ENCODE peak calls at places on chromosomes 11 and 22, in nine cellular contexts. One of them, this sample, is unnamed. For H3K4me1, the result is how much of the 10 kb centered on the place peaks cover.

GRCh38 chr22:28181332-28181731 is 262.3 kb upstream of the PITPNB start:
- DNase-seq in K562: no peak
- DNase-seq in ovary: no peak
- DNase-seq in H1: no peak
- DNase-seq in suprapubic skin: no peak
- DNase-seq in transverse colon: no peak
- DNase-seq in sigmoid colon: no peak
- DNase-seq in A549: no peak
- DNase-seq in stomach: no peak
- DNase-seq in this sample: no peak

GRCh38 chr11:72195921-72196320 is 4.0 kb downstream of the FOLR1 start:
- DNase-seq in ovary: no peak
- DNase-seq in stomach: no peak
- DNase-seq in transverse colon: no peak
- DNase-seq in sigmoid colon: no peak
- DNase-seq in suprapubic skin: no peak
- DNase-seq in H1: no peak
- DNase-seq in A549: no peak
- DNase-seq in K562: no peak
- DNase-seq in this sample: no peak

GRCh38 chr11:72736452-72737069 is 15.6 kb downstream of the ARAP1 start:
- DNase-seq in transverse colon: no peak
- DNase-seq in H1: no peak
- DNase-seq in ovary: no peak
- DNase-seq in K562: peak
- DNase-seq in stomach: no peak
- DNase-seq in A549: peak
- DNase-seq in sigmoid colon: peak
- DNase-seq in suprapubic skin: no peak
- DNase-seq in this sample: no peak

GRCh38 chr22:40741116-40741515 is 61.8 kb downstream of the MCHR1 start:
- DNase-seq in H1: no peak
- DNase-seq in ovary: no peak
- DNase-seq in suprapubic skin: no peak
- DNase-seq in A549: no peak
- DNase-seq in K562: no peak
- DNase-seq in sigmoid colon: no peak
- DNase-seq in stomach: no peak
- DNase-seq in transverse colon: no peak
- DNase-seq in this sample: no peak

GRCh38 chr11:82731691-82732277 is 1.9 kb downstream of the FAM181B start:
- DNase-seq in sigmoid colon: no peak
- DNase-seq in transverse colon: no peak
- DNase-seq in stomach: no peak
- DNase-seq in K562: no peak
- DNase-seq in suprapubic skin: no peak
- DNase-seq in A549: no peak
- DNase-seq in ovary: no peak
- DNase-seq in H1: no peak
- DNase-seq in this sample: no peak

GRCh38 chr11:106012744-106013143 is 9.3 kb downstream of the MSANTD4 start:
- DNase-seq in H1: no peak
- DNase-seq in sigmoid colon: no peak
- DNase-seq in A549: no peak
- DNase-seq in ovary: no peak
- DNase-seq in K562: no peak
- DNase-seq in stomach: no peak
- DNase-seq in transverse colon: no peak
- DNase-seq in suprapubic skin: no peak
- DNase-seq in this sample: no peak

GRCh38 chr22:41907436-41908401 is 7.2 kb downstream of the SHISA8 start:
- DNase-seq in K562: no peak
- DNase-seq in ovary: no peak
- DNase-seq in stomach: no peak
- DNase-seq in suprapubic skin: no peak
- DNase-seq in A549: no peak
- DNase-seq in sigmoid colon: no peak
- DNase-seq in transverse colon: no peak
- DNase-seq in H1: no peak
- DNase-seq in this sample: no peak

GRCh38 chr11:114246321-114247069 is 49.7 kb upstream of the NNMT start:
- DNase-seq in transverse colon: no peak
- DNase-seq in stomach: no peak
- DNase-seq in A549: no peak
- DNase-seq in ovary: no peak
- DNase-seq in H1: no peak
- DNase-seq in K562: no peak
- DNase-seq in sigmoid colon: no peak
- DNase-seq in suprapubic skin: no peak
- DNase-seq in this sample: no peak

GRCh38 chr11:12746593-12747097 is 72.4 kb downstream of the TEAD1 start:
- DNase-seq in suprapubic skin: no peak
- DNase-seq in H1: peak
- DNase-seq in ovary: peak
- DNase-seq in transverse colon: no peak
- DNase-seq in sigmoid colon: peak
- DNase-seq in stomach: no peak
- DNase-seq in K562: peak
- DNase-seq in A549: no peak
- DNase-seq in this sample: no peak

GRCh38 chr11:111761056-111761455 is 5.1 kb downstream of the PPP2R1B start:
- DNase-seq in suprapubic skin: no peak
- DNase-seq in A549: no peak
- DNase-seq in H1: no peak
- DNase-seq in K562: no peak
- DNase-seq in stomach: no peak
- DNase-seq in transverse colon: no peak
- DNase-seq in sigmoid colon: no peak
- DNase-seq in ovary: no peak
- DNase-seq in this sample: no peak

GRCh38 chr11:2688381-2689231 is 11.2 kb downstream of the KCNQ1OT1 start:
- DNase-seq in sigmoid colon: peak
- DNase-seq in A549: no peak
- DNase-seq in ovary: peak
- DNase-seq in K562: no peak
- DNase-seq in transverse colon: no peak
- DNase-seq in stomach: no peak
- DNase-seq in H1: no peak
- DNase-seq in suprapubic skin: peak
- DNase-seq in this sample: no peak

GRCh38 chr11:110125632-110126031 is 32.4 kb downstream of the ZC3H12C start:
- DNase-seq in suprapubic skin: no peak
- DNase-seq in H1: no peak
- DNase-seq in ovary: no peak
- DNase-seq in transverse colon: no peak
- DNase-seq in A549: no peak
- DNase-seq in sigmoid colon: no peak
- DNase-seq in stomach: no peak
- DNase-seq in K562: no peak
- DNase-seq in this sample: no peak

DNA sequence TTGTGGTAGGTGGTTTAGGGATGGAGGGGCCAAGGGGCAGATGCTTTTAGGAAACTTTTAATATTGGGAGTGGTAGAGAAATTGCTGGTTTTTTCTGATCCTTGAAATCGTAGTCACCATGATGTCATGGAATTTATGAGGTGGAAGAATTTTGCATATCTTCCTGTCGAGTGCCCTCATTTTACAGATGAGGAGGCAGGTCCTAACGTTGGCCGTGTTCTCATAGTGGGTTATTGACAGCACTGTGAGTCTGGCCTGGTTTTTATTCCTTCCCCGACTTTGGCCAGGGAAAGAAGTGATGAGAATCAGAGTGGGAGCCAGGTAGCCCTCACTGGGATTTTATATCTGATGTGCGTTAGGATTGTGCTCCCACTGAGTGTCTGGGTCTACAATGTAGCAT is 8.8 kb upstream of the PACS1 start:
- DNase-seq in stomach: no peak
- DNase-seq in ovary: no peak
- DNase-seq in K562: no peak
- DNase-seq in sigmoid colon: no peak
- DNase-seq in transverse colon: no peak
- DNase-seq in H1: no peak
- DNase-seq in suprapubic skin: peak
- DNase-seq in A549: no peak
- DNase-seq in this sample: no peak
- TF ChIP-seq POLR2A in stomach: no peak
- TF ChIP-seq POLR2A in ovary: no peak
- TF ChIP-seq POLR2A in K562: no peak
- TF ChIP-seq POLR2A in sigmoid colon: no peak
- TF ChIP-seq POLR2A in transverse colon: no peak
- TF ChIP-seq POLR2A in H1: no peak
- TF ChIP-seq POLR2A in suprapubic skin: no peak
- TF ChIP-seq POLR2A in A549: no peak
- TF ChIP-seq POLR2A in this sample: no peak

DNA sequence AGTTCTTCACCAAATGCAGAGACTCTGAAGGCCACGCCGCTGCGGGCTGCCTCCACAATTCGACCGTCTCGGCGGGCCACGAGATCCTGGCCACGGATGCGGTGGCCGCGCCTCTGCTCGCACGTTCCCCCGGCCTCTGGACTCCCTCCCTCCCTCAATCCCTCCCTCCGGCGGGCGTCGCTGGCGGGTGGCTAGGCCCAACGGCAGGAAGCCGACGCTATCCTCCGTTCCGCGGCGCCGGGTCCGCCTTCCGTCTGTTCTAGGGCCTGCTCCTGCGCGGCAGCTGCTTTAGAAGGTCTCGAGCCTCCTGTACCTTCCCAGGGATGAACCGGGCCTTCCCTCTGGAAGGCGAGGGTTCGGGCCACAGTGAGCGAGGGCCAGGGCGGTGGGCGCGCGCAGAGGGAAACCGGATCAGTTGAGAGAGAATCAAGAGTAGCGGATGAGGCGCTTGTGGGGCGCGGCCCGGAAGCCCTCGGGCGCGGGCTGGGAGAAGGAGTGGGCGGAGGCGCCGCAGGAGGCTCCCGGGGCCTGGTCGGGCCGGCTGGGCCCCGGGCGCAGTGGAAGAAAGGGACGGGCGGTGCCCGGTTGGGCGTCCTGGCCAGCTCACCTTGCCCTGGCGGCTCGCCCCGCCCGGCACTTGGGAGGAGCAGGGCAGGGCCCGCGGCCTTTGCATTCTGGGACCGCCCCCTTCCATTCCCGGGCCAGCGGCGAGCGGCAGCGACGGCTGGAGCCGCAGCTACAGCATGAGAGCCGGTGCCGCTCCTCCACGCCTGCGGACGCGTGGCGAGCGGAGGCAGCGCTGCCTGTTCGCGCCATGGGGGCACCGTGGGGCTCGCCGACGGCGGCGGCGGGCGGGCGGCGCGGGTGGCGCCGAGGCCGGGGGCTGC is at the start of gene FUT4:
- DNase-seq in stomach: peak
- DNase-seq in ovary: peak
- DNase-seq in transverse colon: peak
- DNase-seq in H1: peak
- DNase-seq in A549: peak
- DNase-seq in K562: peak
- DNase-seq in suprapubic skin: peak
- DNase-seq in sigmoid colon: peak
- DNase-seq in this sample: peak
- TF ChIP-seq EP300 in stomach: no peak
- TF ChIP-seq EP300 in ovary: no peak
- TF ChIP-seq EP300 in transverse colon: no peak
- TF ChIP-seq EP300 in H1: no peak
- TF ChIP-seq EP300 in A549: no peak
- TF ChIP-seq EP300 in K562: no peak
- TF ChIP-seq EP300 in suprapubic skin: no peak
- TF ChIP-seq EP300 in sigmoid colon: no peak
- TF ChIP-seq EP300 in this sample: no peak

DNA sequence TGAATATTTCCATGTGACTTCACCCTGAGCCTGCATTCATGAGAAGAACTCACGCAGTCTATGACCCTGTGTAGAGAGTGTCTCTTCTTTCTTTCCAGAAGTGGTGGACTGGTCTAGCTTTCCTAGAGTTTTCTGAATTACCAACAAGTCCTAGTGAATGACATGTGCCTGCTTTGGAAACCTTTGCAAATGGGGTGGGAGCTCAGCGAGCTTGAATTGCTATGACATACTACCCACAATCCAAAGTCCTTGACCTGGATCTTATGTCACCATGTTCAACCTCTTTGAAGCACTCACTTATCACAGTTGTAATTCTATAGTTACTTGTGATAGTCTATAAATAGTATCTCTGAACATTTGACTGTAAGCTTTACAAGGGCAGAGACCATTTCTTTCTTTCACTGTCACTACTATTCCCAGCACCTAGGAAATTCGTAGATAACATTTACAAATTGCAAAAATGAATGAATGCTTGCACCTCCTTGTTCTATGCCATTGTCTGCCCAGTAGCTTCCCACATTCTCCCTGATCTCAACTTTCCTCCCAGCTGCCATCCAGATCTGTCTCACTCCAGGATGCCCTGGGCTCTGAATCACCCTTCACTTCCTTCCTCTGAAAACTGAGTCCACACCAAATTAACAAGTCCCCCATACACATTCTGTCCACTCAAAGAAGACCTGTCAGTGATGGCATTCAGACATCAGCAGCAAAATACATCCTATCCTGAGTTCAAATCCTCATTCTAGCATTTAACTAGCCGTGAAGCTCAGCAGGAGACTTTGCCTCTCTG is 201.9 kb upstream of the SESN3 start:
- DNase-seq in H1: no peak
- DNase-seq in K562: no peak
- DNase-seq in stomach: no peak
- DNase-seq in A549: no peak
- DNase-seq in suprapubic skin: no peak
- DNase-seq in ovary: no peak
- DNase-seq in transverse colon: no peak
- DNase-seq in sigmoid colon: no peak
- DNase-seq in this sample: no peak
- H3K4me1 ChIP-seq in H1: under half
- H3K4me1 ChIP-seq in K562: under half
- H3K4me1 ChIP-seq in stomach: under half
- H3K4me1 ChIP-seq in A549: under half
- H3K4me1 ChIP-seq in suprapubic skin: under half
- H3K4me1 ChIP-seq in ovary: under half
- H3K4me1 ChIP-seq in transverse colon: under half
- H3K4me1 ChIP-seq in sigmoid colon: under half
- H3K4me1 ChIP-seq in this sample: under half

DNA sequence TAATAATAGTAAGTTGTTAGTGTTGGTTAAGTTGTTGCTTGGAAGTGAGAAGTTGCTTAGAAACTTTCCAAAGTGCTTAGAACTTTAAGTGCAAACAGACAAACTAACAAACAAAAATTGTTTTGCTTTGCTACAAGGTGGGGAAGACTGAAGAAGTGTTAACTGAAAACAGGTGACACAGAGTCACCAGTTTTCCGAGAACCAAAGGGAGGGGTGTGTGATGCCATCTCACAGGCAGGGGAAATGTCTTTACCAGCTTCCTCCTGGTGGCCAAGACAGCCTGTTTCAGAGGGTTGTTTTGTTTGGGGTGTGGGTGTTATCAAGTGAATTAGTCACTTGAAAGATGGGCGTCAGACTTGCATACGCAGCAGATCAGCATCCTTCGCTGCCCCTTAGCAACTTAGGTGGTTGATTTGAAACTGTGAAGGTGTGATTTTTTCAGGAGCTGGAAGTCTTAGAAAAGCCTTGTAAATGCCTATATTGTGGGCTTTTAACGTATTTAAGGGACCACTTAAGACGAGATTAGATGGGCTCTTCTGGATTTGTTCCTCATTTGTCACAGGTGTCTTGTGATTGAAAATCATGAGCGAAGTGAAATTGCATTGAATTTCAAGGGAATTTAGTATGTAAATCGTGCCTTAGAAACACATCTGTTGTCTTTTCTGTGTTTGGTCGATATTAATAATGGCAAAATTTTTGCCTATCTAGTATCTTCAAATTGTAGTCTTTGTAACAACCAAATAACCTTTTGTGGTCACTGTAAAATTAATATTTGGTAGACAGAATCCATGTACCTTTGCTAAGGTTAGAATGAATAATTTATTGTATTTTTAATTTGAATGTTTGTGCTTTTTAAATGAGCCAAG is 2.7 kb downstream of the NEAT1 start:
- DNase-seq in suprapubic skin: peak
- DNase-seq in ovary: peak
- DNase-seq in transverse colon: peak
- DNase-seq in K562: no peak
- DNase-seq in A549: no peak
- DNase-seq in stomach: peak
- DNase-seq in H1: no peak
- DNase-seq in sigmoid colon: peak
- DNase-seq in this sample: peak
- TF ChIP-seq POLR2A in suprapubic skin: peak
- TF ChIP-seq POLR2A in ovary: peak
- TF ChIP-seq POLR2A in transverse colon: peak
- TF ChIP-seq POLR2A in K562: peak
- TF ChIP-seq POLR2A in A549: no peak
- TF ChIP-seq POLR2A in stomach: no peak
- TF ChIP-seq POLR2A in H1: no peak
- TF ChIP-seq POLR2A in sigmoid colon: peak
- TF ChIP-seq POLR2A in this sample: no peak

This sample was measured in tibial nerve.